ENCODE peak calls at places on chromosomes 2 and 18, in ten cellular contexts. One of them, this sample, is unnamed.

GRCh38 chr2:60926751-60927568 is 45.6 kb downstream of the REL start:
- DNase-seq in small intestine: no peak
- DNase-seq in stimulated activated CD4-positive, alpha-beta T cell treated with anti-CD3 and anti-CD28 coated beads, Interleukin-2, amount 100 ng/mL, for 4 hours: no peak
- DNase-seq in activated naive CD4-positive, alpha-beta T cell: no peak
- DNase-seq in stimulated activated naive CD8-positive, alpha-beta T cell treated with anti-CD3 and anti-CD28 coated beads, Interleukin-15, Interleukin-2, amounts not matched to agents 100 U/mL and 50 U/mL, for 24 hours: no peak
- DNase-seq in stomach: no peak
- DNase-seq in uterus: no peak
- DNase-seq in GM12865: no peak
- DNase-seq in NCI-H1092: no peak
- DNase-seq in osteocyte: no peak
- DNase-seq in this sample: no peak

GRCh38 chr2:145026456-145027072 is 506.6 kb upstream of the ZEB2 start:
- DNase-seq in uterus: no peak
- DNase-seq in stomach: no peak
- DNase-seq in osteocyte: no peak
- DNase-seq in small intestine: no peak
- DNase-seq in NCI-H1092: no peak
- DNase-seq in GM12865: no peak
- DNase-seq in stimulated activated CD4-positive, alpha-beta T cell treated with anti-CD3 and anti-CD28 coated beads, Interleukin-2, amount 100 ng/mL, for 4 hours: no peak
- DNase-seq in activated naive CD4-positive, alpha-beta T cell: no peak
- DNase-seq in stimulated activated naive CD8-positive, alpha-beta T cell treated with anti-CD3 and anti-CD28 coated beads, Interleukin-15, Interleukin-2, amounts not matched to agents 100 U/mL and 50 U/mL, for 24 hours: no peak
- DNase-seq in this sample: no peak

GRCh38 chr2:172639823-172640222 is 83.9 kb downstream of the PDK1 start:
- DNase-seq in osteocyte: no peak
- DNase-seq in NCI-H1092: no peak
- DNase-seq in stomach: no peak
- DNase-seq in stimulated activated CD4-positive, alpha-beta T cell treated with anti-CD3 and anti-CD28 coated beads, Interleukin-2, amount 100 ng/mL, for 4 hours: peak
- DNase-seq in small intestine: no peak
- DNase-seq in uterus: no peak
- DNase-seq in stimulated activated naive CD8-positive, alpha-beta T cell treated with anti-CD3 and anti-CD28 coated beads, Interleukin-15, Interleukin-2, amounts not matched to agents 100 U/mL and 50 U/mL, for 24 hours: peak
- DNase-seq in GM12865: no peak
- DNase-seq in activated naive CD4-positive, alpha-beta T cell: no peak
- DNase-seq in this sample: no peak

GRCh38 chr2:105812180-105813044 is 67.7 kb downstream of the NCK2 start:
- DNase-seq in uterus: no peak
- DNase-seq in NCI-H1092: no peak
- DNase-seq in stomach: no peak
- DNase-seq in stimulated activated CD4-positive, alpha-beta T cell treated with anti-CD3 and anti-CD28 coated beads, Interleukin-2, amount 100 ng/mL, for 4 hours: no peak
- DNase-seq in activated naive CD4-positive, alpha-beta T cell: no peak
- DNase-seq in osteocyte: no peak
- DNase-seq in GM12865: peak
- DNase-seq in stimulated activated naive CD8-positive, alpha-beta T cell treated with anti-CD3 and anti-CD28 coated beads, Interleukin-15, Interleukin-2, amounts not matched to agents 100 U/mL and 50 U/mL, for 24 hours: no peak
- DNase-seq in small intestine: peak
- DNase-seq in this sample: peak

GRCh38 chr2:120863661-120864320 is 128.1 kb downstream of the GLI2 start:
- DNase-seq in activated naive CD4-positive, alpha-beta T cell: no peak
- DNase-seq in stomach: peak
- DNase-seq in NCI-H1092: no peak
- DNase-seq in stimulated activated naive CD8-positive, alpha-beta T cell treated with anti-CD3 and anti-CD28 coated beads, Interleukin-15, Interleukin-2, amounts not matched to agents 100 U/mL and 50 U/mL, for 24 hours: no peak
- DNase-seq in osteocyte: no peak
- DNase-seq in stimulated activated CD4-positive, alpha-beta T cell treated with anti-CD3 and anti-CD28 coated beads, Interleukin-2, amount 100 ng/mL, for 4 hours: no peak
- DNase-seq in small intestine: peak
- DNase-seq in uterus: peak
- DNase-seq in GM12865: no peak
- DNase-seq in this sample: peak

GRCh38 chr18:33277431-33277830 is 163.1 kb downstream of the CCDC178 start:
- DNase-seq in stimulated activated CD4-positive, alpha-beta T cell treated with anti-CD3 and anti-CD28 coated beads, Interleukin-2, amount 100 ng/mL, for 4 hours: no peak
- DNase-seq in uterus: no peak
- DNase-seq in stimulated activated naive CD8-positive, alpha-beta T cell treated with anti-CD3 and anti-CD28 coated beads, Interleukin-15, Interleukin-2, amounts not matched to agents 100 U/mL and 50 U/mL, for 24 hours: no peak
- DNase-seq in osteocyte: no peak
- DNase-seq in stomach: no peak
- DNase-seq in NCI-H1092: no peak
- DNase-seq in activated naive CD4-positive, alpha-beta T cell: no peak
- DNase-seq in small intestine: no peak
- DNase-seq in GM12865: no peak
- DNase-seq in this sample: no peak

GRCh38 chr2:159073256-159073655 is 104.8 kb downstream of the TANC1 start:
- DNase-seq in osteocyte: no peak
- DNase-seq in NCI-H1092: no peak
- DNase-seq in uterus: no peak
- DNase-seq in activated naive CD4-positive, alpha-beta T cell: no peak
- DNase-seq in stomach: no peak
- DNase-seq in GM12865: no peak
- DNase-seq in stimulated activated naive CD8-positive, alpha-beta T cell treated with anti-CD3 and anti-CD28 coated beads, Interleukin-15, Interleukin-2, amounts not matched to agents 100 U/mL and 50 U/mL, for 24 hours: no peak
- DNase-seq in small intestine: no peak
- DNase-seq in stimulated activated CD4-positive, alpha-beta T cell treated with anti-CD3 and anti-CD28 coated beads, Interleukin-2, amount 100 ng/mL, for 4 hours: no peak
- DNase-seq in this sample: no peak

GRCh38 chr2:211654211-211654780 is 884.3 kb downstream of the ERBB4 start:
- DNase-seq in stimulated activated naive CD8-positive, alpha-beta T cell treated with anti-CD3 and anti-CD28 coated beads, Interleukin-15, Interleukin-2, amounts not matched to agents 100 U/mL and 50 U/mL, for 24 hours: no peak
- DNase-seq in GM12865: no peak
- DNase-seq in stimulated activated CD4-positive, alpha-beta T cell treated with anti-CD3 and anti-CD28 coated beads, Interleukin-2, amount 100 ng/mL, for 4 hours: no peak
- DNase-seq in NCI-H1092: no peak
- DNase-seq in stomach: no peak
- DNase-seq in activated naive CD4-positive, alpha-beta T cell: no peak
- DNase-seq in small intestine: no peak
- DNase-seq in uterus: no peak
- DNase-seq in osteocyte: no peak
- DNase-seq in this sample: no peak

GRCh38 chr2:207881902-207882301 is 112.2 kb upstream of the FZD5 start:
- DNase-seq in NCI-H1092: no peak
- DNase-seq in activated naive CD4-positive, alpha-beta T cell: no peak
- DNase-seq in GM12865: no peak
- DNase-seq in stimulated activated CD4-positive, alpha-beta T cell treated with anti-CD3 and anti-CD28 coated beads, Interleukin-2, amount 100 ng/mL, for 4 hours: no peak
- DNase-seq in small intestine: no peak
- DNase-seq in stimulated activated naive CD8-positive, alpha-beta T cell treated with anti-CD3 and anti-CD28 coated beads, Interleukin-15, Interleukin-2, amounts not matched to agents 100 U/mL and 50 U/mL, for 24 hours: no peak
- DNase-seq in osteocyte: no peak
- DNase-seq in stomach: no peak
- DNase-seq in uterus: no peak
- DNase-seq in this sample: no peak

GRCh38 chr18:22694954-22695353 is 238.2 kb upstream of the RBBP8 start:
- DNase-seq in stimulated activated naive CD8-positive, alpha-beta T cell treated with anti-CD3 and anti-CD28 coated beads, Interleukin-15, Interleukin-2, amounts not matched to agents 100 U/mL and 50 U/mL, for 24 hours: no peak
- DNase-seq in uterus: peak
- DNase-seq in GM12865: no peak
- DNase-seq in activated naive CD4-positive, alpha-beta T cell: no peak
- DNase-seq in small intestine: no peak
- DNase-seq in stomach: no peak
- DNase-seq in osteocyte: no peak
- DNase-seq in stimulated activated CD4-positive, alpha-beta T cell treated with anti-CD3 and anti-CD28 coated beads, Interleukin-2, amount 100 ng/mL, for 4 hours: no peak
- DNase-seq in NCI-H1092: no peak
- DNase-seq in this sample: peak

GRCh38 chr2:88006912-88007439 is 9.4 kb downstream of the RNU2-63P start:
- DNase-seq in GM12865: no peak
- DNase-seq in stimulated activated naive CD8-positive, alpha-beta T cell treated with anti-CD3 and anti-CD28 coated beads, Interleukin-15, Interleukin-2, amounts not matched to agents 100 U/mL and 50 U/mL, for 24 hours: no peak
- DNase-seq in NCI-H1092: no peak
- DNase-seq in small intestine: no peak
- DNase-seq in uterus: no peak
- DNase-seq in stomach: no peak
- DNase-seq in activated naive CD4-positive, alpha-beta T cell: no peak
- DNase-seq in osteocyte: peak
- DNase-seq in stimulated activated CD4-positive, alpha-beta T cell treated with anti-CD3 and anti-CD28 coated beads, Interleukin-2, amount 100 ng/mL, for 4 hours: no peak
- DNase-seq in this sample: no peak

GRCh38 chr2:145484443-145485086 is 964.6 kb upstream of the ZEB2 start:
- DNase-seq in NCI-H1092: no peak
- DNase-seq in stimulated activated naive CD8-positive, alpha-beta T cell treated with anti-CD3 and anti-CD28 coated beads, Interleukin-15, Interleukin-2, amounts not matched to agents 100 U/mL and 50 U/mL, for 24 hours: no peak
- DNase-seq in small intestine: no peak
- DNase-seq in GM12865: no peak
- DNase-seq in stimulated activated CD4-positive, alpha-beta T cell treated with anti-CD3 and anti-CD28 coated beads, Interleukin-2, amount 100 ng/mL, for 4 hours: no peak
- DNase-seq in osteocyte: no peak
- DNase-seq in uterus: no peak
- DNase-seq in stomach: no peak
- DNase-seq in activated naive CD4-positive, alpha-beta T cell: no peak
- DNase-seq in this sample: peak

GRCh38 chr18:56899660-56900059 is 247.2 kb upstream of the BOD1L2 start:
- DNase-seq in activated naive CD4-positive, alpha-beta T cell: no peak
- DNase-seq in osteocyte: no peak
- DNase-seq in stomach: no peak
- DNase-seq in NCI-H1092: no peak
- DNase-seq in stimulated activated CD4-positive, alpha-beta T cell treated with anti-CD3 and anti-CD28 coated beads, Interleukin-2, amount 100 ng/mL, for 4 hours: no peak
- DNase-seq in GM12865: no peak
- DNase-seq in stimulated activated naive CD8-positive, alpha-beta T cell treated with anti-CD3 and anti-CD28 coated beads, Interleukin-15, Interleukin-2, amounts not matched to agents 100 U/mL and 50 U/mL, for 24 hours: no peak
- DNase-seq in small intestine: no peak
- DNase-seq in uterus: no peak
- DNase-seq in this sample: no peak

GRCh38 chr18:76948345-76948744 is 126.0 kb downstream of the ZNF236 start:
- DNase-seq in stimulated activated CD4-positive, alpha-beta T cell treated with anti-CD3 and anti-CD28 coated beads, Interleukin-2, amount 100 ng/mL, for 4 hours: no peak
- DNase-seq in osteocyte: no peak
- DNase-seq in stomach: no peak
- DNase-seq in GM12865: no peak
- DNase-seq in small intestine: no peak
- DNase-seq in NCI-H1092: no peak
- DNase-seq in activated naive CD4-positive, alpha-beta T cell: no peak
- DNase-seq in stimulated activated naive CD8-positive, alpha-beta T cell treated with anti-CD3 and anti-CD28 coated beads, Interleukin-15, Interleukin-2, amounts not matched to agents 100 U/mL and 50 U/mL, for 24 hours: no peak
- DNase-seq in uterus: no peak
- DNase-seq in this sample: no peak

GRCh38 chr2:59754336-59754735 is 799.1 kb downstream of the BCL11A start:
- DNase-seq in uterus: no peak
- DNase-seq in stimulated activated naive CD8-positive, alpha-beta T cell treated with anti-CD3 and anti-CD28 coated beads, Interleukin-15, Interleukin-2, amounts not matched to agents 100 U/mL and 50 U/mL, for 24 hours: no peak
- DNase-seq in small intestine: no peak
- DNase-seq in activated naive CD4-positive, alpha-beta T cell: no peak
- DNase-seq in osteocyte: no peak
- DNase-seq in GM12865: peak
- DNase-seq in stimulated activated CD4-positive, alpha-beta T cell treated with anti-CD3 and anti-CD28 coated beads, Interleukin-2, amount 100 ng/mL, for 4 hours: no peak
- DNase-seq in NCI-H1092: no peak
- DNase-seq in stomach: no peak
- DNase-seq in this sample: no peak

GRCh38 chr2:60644942-60645341 is 91.5 kb upstream of the BCL11A start:
- DNase-seq in NCI-H1092: no peak
- DNase-seq in GM12865: no peak
- DNase-seq in small intestine: no peak
- DNase-seq in stimulated activated CD4-positive, alpha-beta T cell treated with anti-CD3 and anti-CD28 coated beads, Interleukin-2, amount 100 ng/mL, for 4 hours: no peak
- DNase-seq in stomach: no peak
- DNase-seq in uterus: no peak
- DNase-seq in stimulated activated naive CD8-positive, alpha-beta T cell treated with anti-CD3 and anti-CD28 coated beads, Interleukin-15, Interleukin-2, amounts not matched to agents 100 U/mL and 50 U/mL, for 24 hours: no peak
- DNase-seq in osteocyte: no peak
- DNase-seq in activated naive CD4-positive, alpha-beta T cell: no peak
- DNase-seq in this sample: no peak

GRCh38 chr2:160220545-160221009 is 20.5 kb upstream of the ITGB6 start:
- DNase-seq in GM12865: peak
- DNase-seq in activated naive CD4-positive, alpha-beta T cell: no peak
- DNase-seq in stomach: no peak
- DNase-seq in osteocyte: no peak
- DNase-seq in uterus: no peak
- DNase-seq in NCI-H1092: no peak
- DNase-seq in stimulated activated CD4-positive, alpha-beta T cell treated with anti-CD3 and anti-CD28 coated beads, Interleukin-2, amount 100 ng/mL, for 4 hours: no peak
- DNase-seq in stimulated activated naive CD8-positive, alpha-beta T cell treated with anti-CD3 and anti-CD28 coated beads, Interleukin-15, Interleukin-2, amounts not matched to agents 100 U/mL and 50 U/mL, for 24 hours: peak
- DNase-seq in small intestine: no peak
- DNase-seq in this sample: no peak

GRCh38 chr2:1651131-1652066 is 92.9 kb downstream of the PXDN start:
- DNase-seq in stimulated activated CD4-positive, alpha-beta T cell treated with anti-CD3 and anti-CD28 coated beads, Interleukin-2, amount 100 ng/mL, for 4 hours: no peak
- DNase-seq in stomach: no peak
- DNase-seq in stimulated activated naive CD8-positive, alpha-beta T cell treated with anti-CD3 and anti-CD28 coated beads, Interleukin-15, Interleukin-2, amounts not matched to agents 100 U/mL and 50 U/mL, for 24 hours: no peak
- DNase-seq in activated naive CD4-positive, alpha-beta T cell: no peak
- DNase-seq in uterus: no peak
- DNase-seq in NCI-H1092: no peak
- DNase-seq in osteocyte: no peak
- DNase-seq in small intestine: no peak
- DNase-seq in GM12865: no peak
- DNase-seq in this sample: no peak

GRCh38 chr2:101107246-101107645 is 43.9 kb downstream of the TBC1D8 start:
- DNase-seq in activated naive CD4-positive, alpha-beta T cell: no peak
- DNase-seq in small intestine: no peak
- DNase-seq in NCI-H1092: no peak
- DNase-seq in stimulated activated naive CD8-positive, alpha-beta T cell treated with anti-CD3 and anti-CD28 coated beads, Interleukin-15, Interleukin-2, amounts not matched to agents 100 U/mL and 50 U/mL, for 24 hours: no peak
- DNase-seq in GM12865: no peak
- DNase-seq in uterus: no peak
- DNase-seq in stomach: no peak
- DNase-seq in stimulated activated CD4-positive, alpha-beta T cell treated with anti-CD3 and anti-CD28 coated beads, Interleukin-2, amount 100 ng/mL, for 4 hours: no peak
- DNase-seq in osteocyte: no peak
- DNase-seq in this sample: no peak

GRCh38 chr2:239930378-239930777 is 94.8 kb downstream of the NDUFA10 start:
- DNase-seq in small intestine: no peak
- DNase-seq in NCI-H1092: no peak
- DNase-seq in GM12865: no peak
- DNase-seq in uterus: peak
- DNase-seq in activated naive CD4-positive, alpha-beta T cell: no peak
- DNase-seq in stimulated activated naive CD8-positive, alpha-beta T cell treated with anti-CD3 and anti-CD28 coated beads, Interleukin-15, Interleukin-2, amounts not matched to agents 100 U/mL and 50 U/mL, for 24 hours: no peak
- DNase-seq in stimulated activated CD4-positive, alpha-beta T cell treated with anti-CD3 and anti-CD28 coated beads, Interleukin-2, amount 100 ng/mL, for 4 hours: no peak
- DNase-seq in osteocyte: peak
- DNase-seq in stomach: peak
- DNase-seq in this sample: no peak

GRCh38 chr2:231037731-231038482 is 584 bp downstream of the C2orf72 start:
- DNase-seq in stimulated activated naive CD8-positive, alpha-beta T cell treated with anti-CD3 and anti-CD28 coated beads, Interleukin-15, Interleukin-2, amounts not matched to agents 100 U/mL and 50 U/mL, for 24 hours: no peak
- DNase-seq in small intestine: peak
- DNase-seq in stimulated activated CD4-positive, alpha-beta T cell treated with anti-CD3 and anti-CD28 coated beads, Interleukin-2, amount 100 ng/mL, for 4 hours: no peak
- DNase-seq in stomach: peak
- DNase-seq in uterus: no peak
- DNase-seq in osteocyte: no peak
- DNase-seq in activated naive CD4-positive, alpha-beta T cell: no peak
- DNase-seq in NCI-H1092: no peak
- DNase-seq in GM12865: peak
- DNase-seq in this sample: peak

GRCh38 chr2:69464575-69464974 is 27.3 kb upstream of the NFU1 start:
- DNase-seq in stimulated activated naive CD8-positive, alpha-beta T cell treated with anti-CD3 and anti-CD28 coated beads, Interleukin-15, Interleukin-2, amounts not matched to agents 100 U/mL and 50 U/mL, for 24 hours: no peak
- DNase-seq in osteocyte: no peak
- DNase-seq in activated naive CD4-positive, alpha-beta T cell: no peak
- DNase-seq in GM12865: no peak
- DNase-seq in stimulated activated CD4-positive, alpha-beta T cell treated with anti-CD3 and anti-CD28 coated beads, Interleukin-2, amount 100 ng/mL, for 4 hours: no peak
- DNase-seq in NCI-H1092: no peak
- DNase-seq in uterus: peak
- DNase-seq in small intestine: no peak
- DNase-seq in stomach: no peak
- DNase-seq in this sample: peak

GRCh38 chr18:10241571-10241970 is 212.9 kb upstream of the APCDD1 start:
- DNase-seq in stimulated activated CD4-positive, alpha-beta T cell treated with anti-CD3 and anti-CD28 coated beads, Interleukin-2, amount 100 ng/mL, for 4 hours: no peak
- DNase-seq in uterus: no peak
- DNase-seq in small intestine: no peak
- DNase-seq in stimulated activated naive CD8-positive, alpha-beta T cell treated with anti-CD3 and anti-CD28 coated beads, Interleukin-15, Interleukin-2, amounts not matched to agents 100 U/mL and 50 U/mL, for 24 hours: no peak
- DNase-seq in NCI-H1092: no peak
- DNase-seq in osteocyte: no peak
- DNase-seq in GM12865: no peak
- DNase-seq in stomach: no peak
- DNase-seq in activated naive CD4-positive, alpha-beta T cell: no peak
- DNase-seq in this sample: no peak

GRCh38 chr2:218812096-218812815 is 19.3 kb downstream of the PRKAG3 start:
- DNase-seq in stimulated activated CD4-positive, alpha-beta T cell treated with anti-CD3 and anti-CD28 coated beads, Interleukin-2, amount 100 ng/mL, for 4 hours: no peak
- DNase-seq in uterus: no peak
- DNase-seq in activated naive CD4-positive, alpha-beta T cell: no peak
- DNase-seq in GM12865: no peak
- DNase-seq in stomach: no peak
- DNase-seq in small intestine: no peak
- DNase-seq in NCI-H1092: no peak
- DNase-seq in stimulated activated naive CD8-positive, alpha-beta T cell treated with anti-CD3 and anti-CD28 coated beads, Interleukin-15, Interleukin-2, amounts not matched to agents 100 U/mL and 50 U/mL, for 24 hours: no peak
- DNase-seq in osteocyte: no peak
- DNase-seq in this sample: no peak

GRCh38 chr2:96100893-96101304 is 15.5 kb downstream of the ADRA2B start:
- DNase-seq in activated naive CD4-positive, alpha-beta T cell: no peak
- DNase-seq in GM12865: no peak
- DNase-seq in uterus: no peak
- DNase-seq in small intestine: no peak
- DNase-seq in stomach: peak
- DNase-seq in stimulated activated naive CD8-positive, alpha-beta T cell treated with anti-CD3 and anti-CD28 coated beads, Interleukin-15, Interleukin-2, amounts not matched to agents 100 U/mL and 50 U/mL, for 24 hours: peak
- DNase-seq in osteocyte: peak
- DNase-seq in NCI-H1092: no peak
- DNase-seq in stimulated activated CD4-positive, alpha-beta T cell treated with anti-CD3 and anti-CD28 coated beads, Interleukin-2, amount 100 ng/mL, for 4 hours: no peak
- DNase-seq in this sample: no peak

GRCh38 chr2:121944072-121944829 is 188.8 kb downstream of the TSN start:
- DNase-seq in osteocyte: no peak
- DNase-seq in GM12865: no peak
- DNase-seq in NCI-H1092: no peak
- DNase-seq in stimulated activated naive CD8-positive, alpha-beta T cell treated with anti-CD3 and anti-CD28 coated beads, Interleukin-15, Interleukin-2, amounts not matched to agents 100 U/mL and 50 U/mL, for 24 hours: no peak
- DNase-seq in small intestine: no peak
- DNase-seq in uterus: no peak
- DNase-seq in activated naive CD4-positive, alpha-beta T cell: no peak
- DNase-seq in stimulated activated CD4-positive, alpha-beta T cell treated with anti-CD3 and anti-CD28 coated beads, Interleukin-2, amount 100 ng/mL, for 4 hours: no peak
- DNase-seq in stomach: no peak
- DNase-seq in this sample: peak

GRCh38 chr2:240233891-240234502 is 93.5 kb upstream of the OTOS start:
- DNase-seq in stimulated activated CD4-positive, alpha-beta T cell treated with anti-CD3 and anti-CD28 coated beads, Interleukin-2, amount 100 ng/mL, for 4 hours: no peak
- DNase-seq in stimulated activated naive CD8-positive, alpha-beta T cell treated with anti-CD3 and anti-CD28 coated beads, Interleukin-15, Interleukin-2, amounts not matched to agents 100 U/mL and 50 U/mL, for 24 hours: no peak
- DNase-seq in osteocyte: peak
- DNase-seq in GM12865: no peak
- DNase-seq in uterus: peak
- DNase-seq in stomach: no peak
- DNase-seq in activated naive CD4-positive, alpha-beta T cell: no peak
- DNase-seq in NCI-H1092: no peak
- DNase-seq in small intestine: no peak
- DNase-seq in this sample: no peak

GRCh38 chr2:171564463-171564862 is 42.2 kb downstream of the CYBRD1 start:
- DNase-seq in GM12865: no peak
- DNase-seq in osteocyte: no peak
- DNase-seq in small intestine: no peak
- DNase-seq in stimulated activated naive CD8-positive, alpha-beta T cell treated with anti-CD3 and anti-CD28 coated beads, Interleukin-15, Interleukin-2, amounts not matched to agents 100 U/mL and 50 U/mL, for 24 hours: no peak
- DNase-seq in NCI-H1092: no peak
- DNase-seq in stimulated activated CD4-positive, alpha-beta T cell treated with anti-CD3 and anti-CD28 coated beads, Interleukin-2, amount 100 ng/mL, for 4 hours: no peak
- DNase-seq in stomach: no peak
- DNase-seq in uterus: no peak
- DNase-seq in activated naive CD4-positive, alpha-beta T cell: no peak
- DNase-seq in this sample: peak

This sample was measured in hepatocyte.